ENCODE peak calls at places on chromosomes 6 and 20, in eight cellular contexts. V, C, N, Q, W, F, K and B are unnamed samples.
A peak's percentile ranks its signal among the peaks of the same experiment; 100 is the strongest.

GRCh38 chr6:10791673-10792072 is 44.1 kb downstream of the TMEM14B start:
- DNase-seq in W (no peak), N (no peak), Q (no peak), V (no peak), C (no peak), F (no peak), K (no peak), B (no peak)

GRCh38 chr20:38171301-38172010 is 6.4 kb upstream of the TGM2 start:
- DNase-seq in W (no peak), K (no peak), C (no peak), Q (no peak), F (no peak), N (no peak), V (no peak), B (no peak)

GRCh38 chr6:142482973-142483372 is 181.2 kb downstream of the ADGRG6 start:
- DNase-seq in K (no peak), N (no peak), Q (no peak), V (no peak), C (no peak), F (no peak), W (no peak), B (no peak)

GRCh38 chr6:157376706-157377230 is 4.2 kb upstream of the ZDHHC14 start:
- DNase-seq in V (no peak), K (no peak), N (peak; percentile 28), C (no peak), W (no peak), F (no peak), Q (no peak), B (no peak)

GRCh38 chr6:133208183-133208755 is 32.9 kb upstream of the EYA4 start:
- DNase-seq in V (no peak), Q (no peak), N (no peak), C (no peak), W (no peak), F (no peak), K (no peak), B (no peak)

GRCh38 chr6:125789576-125790402 is 971 bp upstream of the NCOA7 start:
- DNase-seq in F (peak; percentile 59), K (peak; percentile 16), W (peak; percentile 51), C (peak; percentile 34), Q (no peak), V (peak; percentile 63), N (peak; percentile 83), B (no peak)

GRCh38 chr6:98212468-98212867 is 621.9 kb upstream of the POU3F2 start:
- DNase-seq in V (no peak), W (no peak), N (no peak), Q (no peak), F (no peak), C (no peak), K (no peak), B (no peak)

GRCh38 chr6:8627085-8627861 is 191.9 kb upstream of the SLC35B3 start:
- DNase-seq in K (no peak), N (no peak), C (no peak), V (peak; percentile 46), F (no peak), Q (peak; percentile 12), W (peak; percentile 11), B (no peak)